ENCODE peak calls at places on chromosomes 5 and 9, in six cellular contexts. Z is stimulated activated CD4-positive, alpha-beta T cell treated with anti-CD3 and anti-CD28 coated beads, Interleukin-1b, Interleukin-23, amount 100 ng/mL, for 48 hours; D is T follicular helper cell; L is NB4; K is activated CD4-positive, CD25-positive, alpha-beta regulatory T cell; P is activated CD4-positive, alpha-beta T cell treated with anti-CD3 and anti-CD28 coated beads for 24 hours. U is an unnamed sample.

GRCh38 chr9:127210851-127211730 is 53.5 kb upstream of the GARNL3 start:
- DNase-seq in Z (no peak), K (no peak), D (no peak), P (no peak), L (no peak), U (no peak)

GRCh38 chr5:107134931-107135330 is 535.8 kb downstream of the EFNA5 start:
- DNase-seq in K (no peak), P (no peak), L (no peak), Z (no peak), D (no peak), U (no peak)

GRCh38 chr5:147643142-147643541 is 133.3 kb upstream of the DPYSL3 start:
- DNase-seq in P (no peak), K (no peak), L (no peak), Z (no peak), D (no peak), U (no peak)

GRCh38 chr5:170748986-170749385 is 34.5 kb upstream of the GABRP start:
- DNase-seq in K (no peak), L (no peak), D (no peak), Z (no peak), P (no peak), U (no peak)

GRCh38 chr5:141876628-141877477 is 1.4 kb downstream of the PCDH1 start:
- DNase-seq in Z (no peak), D (no peak), K (no peak), L (no peak), P (no peak), U (no peak)

GRCh38 chr5:151288180-151288579 is 15.4 kb downstream of the SLC36A3 start:
- DNase-seq in L (peak; percentile 21), Z (no peak), K (no peak), P (no peak), D (no peak), U (no peak)

GRCh38 chr5:1242733-1243486 is 17.7 kb downstream of the SLC6A18 start:
- DNase-seq in D (no peak), Z (no peak), L (no peak), K (no peak), P (no peak), U (no peak)

GRCh38 chr9:99054581-99054980 is 50.3 kb upstream of the TGFBR1 start:
- DNase-seq in P (no peak), D (no peak), L (no peak), K (no peak), Z (no peak), U (no peak)

GRCh38 chr9:69554945-69555344 is 117.2 kb downstream of the APBA1 start:
- DNase-seq in D (no peak), L (no peak), Z (no peak), K (no peak), P (no peak), U (no peak)

GRCh38 chr5:144377207-144377606 is 206.5 kb downstream of the KCTD16 start:
- DNase-seq in D (no peak), P (no peak), Z (no peak), L (no peak), K (no peak), U (no peak)

GRCh38 chr9:129672702-129673101 is 7.3 kb downstream of the PRRX2 start:
- DNase-seq in D (no peak), P (no peak), K (no peak), Z (no peak), L (no peak), U (no peak)

GRCh38 chr9:133534346-133535284 is at the start of gene ADAMTSL2:
- DNase-seq in K (no peak), L (peak; percentile 56), D (peak; percentile 20), P (peak; percentile 22), Z (peak; percentile 29), U (no peak)

GRCh38 chr5:27592231-27592630 is 553.8 kb upstream of the CDH9 start:
- DNase-seq in L (no peak), Z (no peak), D (no peak), K (no peak), P (no peak), U (no peak)

GRCh38 chr9:264231-264630 is 49.6 kb downstream of the DOCK8 start:
- DNase-seq in K (no peak), L (no peak), P (no peak), Z (no peak), D (no peak), U (no peak)

GRCh38 chr5:1810581-1811101 is 9.4 kb downstream of the NDUFS6 start:
- DNase-seq in L (no peak), P (no peak), Z (no peak), D (no peak), K (no peak), U (no peak)

GRCh38 chr5:69083412-69083811 is 10.4 kb upstream of the SLC30A5 start:
- DNase-seq in Z (no peak), L (peak; percentile 37), K (no peak), P (no peak), D (no peak), U (no peak)

GRCh38 chr9:6450641-6451375 is 37.8 kb downstream of the UHRF2 start:
- DNase-seq in Z (no peak), D (no peak), P (no peak), K (no peak), L (no peak), U (no peak)

GRCh38 chr5:53597894-53598293 is 37.5 kb downstream of the NDUFS4 start:
- DNase-seq in K (no peak), P (no peak), Z (no peak), D (no peak), L (no peak), U (no peak)

GRCh38 chr9:121699271-121700164 is 48.1 kb downstream of the DAB2IP start:
- DNase-seq in P (peak; percentile 48), K (no peak), Z (peak; percentile 30), D (no peak), L (peak; percentile 87), U (peak; percentile 14)

GRCh38 chr5:1723476-1723875 is 76.2 kb downstream of the MRPL36 start:
- DNase-seq in L (no peak), D (no peak), P (no peak), Z (no peak), K (no peak), U (no peak)

GRCh38 chr9:106467113-106467846 is 395.7 kb upstream of the ZNF462 start:
- DNase-seq in Z (no peak), P (no peak), D (no peak), K (no peak), L (no peak), U (no peak)

GRCh38 chr9:31908158-31908890 is 476.1 kb upstream of the ACO1 start:
- DNase-seq in P (no peak), D (no peak), K (no peak), Z (no peak), L (no peak), U (no peak)